ENCODE peak calls at places on chromosomes 1 and 21, in six cellular contexts. U, F, Q, X, N and O are unnamed samples.

GRCh38 chr1:172394167-172394751 is 26.2 kb upstream of the C1orf105 start:
- DNase-seq in U (no peak), F (peak; percentile 69), Q (no peak), X (no peak), N (no peak), O (no peak)

GRCh38 chr1:79262745-79263258 is 256.3 kb upstream of the ADGRL4 start:
- DNase-seq in U (no peak), F (no peak), Q (no peak), X (no peak), N (no peak), O (no peak)

GRCh38 chr1:16215882-16216753 is 3.7 kb upstream of the ARHGEF19 start:
- DNase-seq in U (peak; percentile 81), F (peak; percentile 82), Q (peak; percentile 73), X (peak; percentile 88), N (peak; percentile 80), O (peak; percentile 90)

GRCh38 chr1:3777078-3777547 is 4.6 kb downstream of the SMIM1 start:
- DNase-seq in U (no peak), F (no peak), Q (no peak), X (no peak), N (no peak), O (no peak)

GRCh38 chr21:33015091-33015490 is 10.6 kb upstream of the OLIG2 start:
- DNase-seq in U (no peak), F (no peak), Q (no peak), X (no peak), N (no peak), O (no peak)

GRCh38 chr1:31155216-31155806 is 84.4 kb downstream of the NKAIN1 start:
- DNase-seq in U (peak; percentile 61), F (peak; percentile 61), Q (peak; percentile 64), X (peak; percentile 79), N (peak; percentile 69), O (peak; percentile 74)

GRCh38 chr21:42145569-42146250 is 73.2 kb upstream of the ABCG1 start:
- DNase-seq in U (peak; percentile 69), F (peak; percentile 77), Q (peak; percentile 57), X (peak; percentile 66), N (no peak), O (peak; percentile 80)

GRCh38 chr1:226709942-226710341 is 29.1 kb downstream of the ITPKB start:
- DNase-seq in U (no peak), F (no peak), Q (no peak), X (no peak), N (no peak), O (no peak)

GRCh38 chr1:202126426-202126825 is 3.7 kb downstream of the GPR37L1 start:
- DNase-seq in U (no peak), F (no peak), Q (no peak), X (no peak), N (no peak), O (peak; percentile 57)

GRCh38 chr1:236302941-236303340 is 21.2 kb upstream of the ERO1B start:
- DNase-seq in U (no peak), F (no peak), Q (no peak), X (no peak), N (no peak), O (no peak)

GRCh38 chr1:12178511-12178910 is 11.7 kb downstream of the TNFRSF1B start:
- DNase-seq in U (no peak), F (no peak), Q (no peak), X (no peak), N (no peak), O (no peak)

GRCh38 chr1:105137543-105138444 is 1388.1 kb downstream of the AMY1C start:
- DNase-seq in U (no peak), F (peak; percentile 61), Q (no peak), X (no peak), N (no peak), O (no peak)

GRCh38 chr1:62396871-62397270 is 40.0 kb upstream of the USP1 start:
- DNase-seq in U (no peak), F (no peak), Q (no peak), X (no peak), N (no peak), O (no peak)

GRCh38 chr1:62405247-62405646 is 31.6 kb upstream of the USP1 start:
- DNase-seq in U (no peak), F (no peak), Q (no peak), X (no peak), N (no peak), O (no peak)

GRCh38 chr1:62397301-62397700 is 39.5 kb upstream of the USP1 start:
- DNase-seq in U (no peak), F (no peak), Q (no peak), X (no peak), N (no peak), O (no peak)

GRCh38 chr1:62398377-62398776 is 38.5 kb upstream of the USP1 start:
- DNase-seq in U (peak; percentile 56), F (peak; percentile 52), Q (no peak), X (no peak), N (no peak), O (no peak)

GRCh38 chr1:62401034-62401433 is 35.8 kb upstream of the USP1 start:
- DNase-seq in U (no peak), F (no peak), Q (no peak), X (no peak), N (no peak), O (no peak)
- H3K4me3 ChIP-seq in U (no peak overlapping the region), F (no peak overlapping the region), Q (no peak overlapping the region), X (no peak overlapping the region), N (no peak overlapping the region), O (no peak overlapping the region)

GRCh38 chr1:84653130-84653680 is 37.1 kb downstream of the SSX2IP start:
- DNase-seq in U (peak; percentile 37), F (peak; percentile 47), Q (no peak), X (no peak), N (no peak), O (no peak)
- TF ChIP-seq CTCF in U (no peak), F (peak; percentile 47), Q (no peak), X (no peak), N (no peak), O (no peak)

GRCh38 chr1:211376807-211377206 is 50.2 kb downstream of the TRAF5 start:
- DNase-seq in U (no peak), F (no peak), Q (no peak), X (no peak), N (no peak), O (no peak)
- H3K4me3 ChIP-seq in U (no peak overlapping the region), F (no peak overlapping the region), Q (no peak overlapping the region), X (no peak overlapping the region), N (no peak overlapping the region), O (no peak overlapping the region)

DNA sequence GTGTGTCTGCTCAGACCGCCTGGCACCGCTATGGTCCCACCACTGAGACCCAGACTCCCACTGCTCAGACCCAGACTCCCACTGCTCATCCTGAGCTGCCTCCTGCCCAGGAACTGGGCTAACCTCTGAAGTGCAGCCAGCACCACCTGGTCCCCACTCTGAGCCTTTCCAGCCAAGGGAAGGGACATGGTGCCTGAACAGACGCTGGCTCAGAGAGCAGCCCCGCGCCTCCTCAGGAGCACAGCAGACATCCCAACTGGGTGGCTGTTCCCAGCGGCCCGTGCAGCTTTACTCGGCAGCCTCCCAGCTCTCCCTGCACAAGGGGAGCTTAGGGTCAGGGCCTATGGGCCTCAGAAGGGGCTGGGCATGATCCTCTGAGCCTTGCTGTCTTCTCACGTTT is 27.8 kb upstream of the CNTN2 start:
- DNase-seq in U (no peak), F (no peak), Q (no peak), X (no peak), N (no peak), O (no peak)
- TF ChIP-seq CTCF in U (no peak), F (no peak), Q (no peak), X (no peak), N (no peak), O (no peak)

GRCh38 chr1:148263128-148263905 is 111.2 kb upstream of the NBPF11 start:
- DNase-seq in U (peak; percentile 82), F (peak; percentile 98), Q (peak; percentile 73), X (peak; percentile 67), N (peak; percentile 16), O (peak; percentile 85)
- H3K4me3 ChIP-seq in U (peak overlapping the region; percentile 48), F (peak overlapping the region; percentile 70), Q (peak overlapping the region; percentile 61), X (peak overlapping the region; percentile 59), N (peak overlapping the region; percentile 61), O (peak overlapping the region; percentile 41)

GRCh38 chr1:106975944-106976343 is 80.5 kb upstream of the PRMT6 start:
- DNase-seq in U (peak; percentile 8), F (peak; percentile 39), Q (no peak), X (no peak), N (no peak), O (no peak)
- TF ChIP-seq CTCF in U (no peak), F (peak; percentile 59), Q (no peak), X (no peak), N (no peak), O (no peak)

DNA sequence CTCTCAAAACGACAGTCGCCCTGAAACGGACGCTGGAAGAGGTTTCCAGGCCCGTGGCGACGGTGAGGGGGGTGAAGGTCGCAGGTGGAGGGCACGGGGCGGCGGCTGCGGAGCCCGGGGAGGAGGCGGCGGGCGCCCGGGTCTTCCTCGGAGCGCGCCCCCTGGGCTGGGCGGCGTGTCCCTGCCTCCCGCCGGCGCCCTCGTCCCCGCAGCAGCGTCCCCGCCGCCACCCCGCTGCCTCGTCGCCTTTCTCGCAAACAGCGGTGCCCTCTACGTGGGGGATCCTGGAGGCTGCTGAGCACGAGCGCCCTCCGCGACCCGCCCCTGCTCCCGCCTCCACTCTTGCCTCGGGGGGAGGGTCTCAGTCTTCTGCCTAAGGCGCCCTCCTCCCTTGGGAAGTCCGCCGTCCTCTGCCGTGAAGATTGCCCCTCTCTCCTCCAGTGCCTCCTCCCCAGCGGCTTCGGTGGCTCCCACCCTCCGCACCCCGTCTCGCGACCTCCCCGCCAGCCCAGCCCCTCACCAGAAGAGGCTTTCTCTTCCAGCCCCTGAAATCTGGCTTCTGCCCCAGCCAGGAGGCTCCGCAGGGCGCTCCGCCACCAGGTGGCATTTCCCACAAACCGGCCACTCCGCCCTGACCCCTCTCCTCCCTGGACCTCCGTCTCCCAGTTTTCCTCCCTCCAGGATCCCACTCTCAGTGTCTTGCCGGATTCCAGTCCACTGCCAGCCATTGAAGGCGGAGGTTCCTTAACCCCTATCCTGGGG is 227.4 kb downstream of the SDCCAG8 start:
- DNase-seq in U (no peak), F (no peak), Q (no peak), X (no peak), N (no peak), O (no peak)
- H3K4me3 ChIP-seq in U (peak overlapping the region; percentile 26), F (no peak overlapping the region), Q (peak overlapping the region; percentile 24), X (peak overlapping the region; percentile 51), N (peak overlapping the region; percentile 61), O (peak overlapping the region; percentile 19)

GRCh38 chr21:29338256-29338655 is 39.5 kb downstream of the BACH1 start:
- DNase-seq in U (no peak), F (no peak), Q (no peak), X (no peak), N (no peak), O (no peak)

GRCh38 chr21:29334717-29335428 is 36.2 kb downstream of the BACH1 start:
- DNase-seq in U (peak; percentile 91), F (no peak), Q (no peak), X (no peak), N (no peak), O (no peak)

GRCh38 chr21:29332461-29333354 is 34.0 kb downstream of the BACH1 start:
- DNase-seq in U (peak; percentile 81), F (peak; percentile 42), Q (no peak), X (no peak), N (no peak), O (no peak)

GRCh38 chr21:29333355-29333746 is 34.6 kb downstream of the BACH1 start:
- DNase-seq in U (no peak), F (no peak), Q (no peak), X (no peak), N (no peak), O (no peak)

GRCh38 chr21:29335720-29336119 is 37.0 kb downstream of the BACH1 start:
- DNase-seq in U (peak; percentile 68), F (peak; percentile 25), Q (no peak), X (no peak), N (no peak), O (no peak)
- TF ChIP-seq CTCF in U (no peak), F (peak; percentile 38), Q (no peak), X (peak; percentile 4), N (no peak), O (no peak)

GRCh38 chr1:26224606-26225005 is 9.4 kb upstream of the CEP85 start:
- DNase-seq in U (no peak), F (no peak), Q (no peak), X (no peak), N (no peak), O (no peak)
- H3K4me3 ChIP-seq in U (no peak overlapping the region), F (no peak overlapping the region), Q (no peak overlapping the region), X (peak overlapping the region; percentile 74), N (peak overlapping the region; percentile 69), O (no peak overlapping the region)